ENCODE peak calls at places on chromosomes 2 and 18, in seven cellular contexts. B, E, H, A, W, X and N are unnamed samples.

GRCh38 chr18:5285326-5285725 is 10.2 kb downstream of the ZBTB14 start:
- DNase-seq in E (peak), X (no peak), A (no peak), W (no peak), H (no peak), B (no peak), N (no peak)

GRCh38 chr2:17387591-17387990 is 130.6 kb downstream of the RAD51AP2 start:
- DNase-seq in E (no peak), X (no peak), A (no peak), B (no peak), W (no peak), H (no peak), N (no peak)

GRCh38 chr2:16727256-16727655 is 61.6 kb upstream of the CYRIA start:
- DNase-seq in W (no peak), B (no peak), E (no peak), X (no peak), H (no peak), A (no peak), N (peak)

GRCh38 chr2:16208921-16209320 is 268.6 kb downstream of the MYCN start:
- DNase-seq in A (no peak), W (no peak), E (no peak), X (no peak), H (no peak), B (no peak), N (no peak)

GRCh38 chr2:30509716-30510115 is 62.7 kb downstream of the LCLAT1 start:
- DNase-seq in E (no peak), X (no peak), A (no peak), H (no peak), B (no peak), W (no peak), N (no peak)

GRCh38 chr2:23487735-23488492 is 102.9 kb downstream of the KLHL29 start:
- DNase-seq in X (no peak), E (no peak), W (no peak), A (no peak), B (peak), H (no peak), N (no peak)

GRCh38 chr2:84958135-84959044 is 12.6 kb upstream of the KCMF1 start:
- DNase-seq in E (no peak), A (no peak), X (peak), B (peak), W (no peak), H (peak), N (peak)

GRCh38 chr2:148645925-148646559 is 1.5 kb downstream of the EPC2 start:
- DNase-seq in E (peak), X (peak), B (peak), A (peak), W (peak), H (no peak), N (peak)

GRCh38 chr18:79373736-79374135 is 22.0 kb upstream of the NFATC1 start:
- DNase-seq in H (no peak), E (no peak), W (no peak), B (no peak), X (no peak), A (no peak), N (no peak)

GRCh38 chr2:121128741-121129659 is 156.0 kb downstream of the TFCP2L1 start:
- DNase-seq in A (no peak), E (no peak), H (no peak), B (peak), W (peak), X (peak), N (peak)

GRCh38 chr2:126264625-126265024 is 391.3 kb upstream of the GYPC start:
- DNase-seq in W (no peak), X (no peak), E (no peak), B (no peak), H (no peak), A (no peak), N (no peak)

GRCh38 chr2:122144884-122145283 is 389.4 kb downstream of the TSN start:
- DNase-seq in A (no peak), E (no peak), H (no peak), X (no peak), B (no peak), W (no peak), N (no peak)

GRCh38 chr2:3233877-3234276 is 143.7 kb downstream of the EIPR1 start:
- DNase-seq in B (no peak), E (no peak), X (no peak), W (no peak), A (no peak), H (no peak), N (no peak)

GRCh38 chr2:229350117-229350805 is 79.2 kb upstream of the PID1 start:
- DNase-seq in H (no peak), B (no peak), A (no peak), X (no peak), W (no peak), E (no peak), N (no peak)

GRCh38 chr18:35303610-35304009 is 13.6 kb upstream of the ZSCAN30 start:
- DNase-seq in X (no peak), E (no peak), A (no peak), W (no peak), B (no peak), H (no peak), N (no peak)

GRCh38 chr2:165074884-165075283 is 119.6 kb upstream of the SLC38A11 start:
- DNase-seq in W (no peak), A (no peak), H (no peak), X (no peak), B (no peak), E (no peak), N (no peak)

GRCh38 chr2:221641181-221641871 is 69.2 kb upstream of the EPHA4 start:
- DNase-seq in A (no peak), E (no peak), X (no peak), H (no peak), B (no peak), W (no peak), N (no peak)

GRCh38 chr2:164771897-164772296 is 69.7 kb downstream of the COBLL1 start:
- DNase-seq in E (no peak), X (no peak), W (no peak), B (no peak), A (no peak), H (no peak), N (no peak)

GRCh38 chr18:66560092-66560491 is 43.8 kb downstream of the CDH19 start:
- DNase-seq in B (no peak), X (peak), A (no peak), E (no peak), W (no peak), H (no peak), N (no peak)

GRCh38 chr2:162390801-162391200 is 46.9 kb downstream of the GCA start:
- DNase-seq in A (no peak), H (no peak), X (no peak), B (no peak), E (no peak), W (no peak), N (no peak)

GRCh38 chr2:7837232-7837760 is 844.6 kb upstream of the ID2 start:
- DNase-seq in H (no peak), X (no peak), E (no peak), B (no peak), W (no peak), A (no peak), N (no peak)

GRCh38 chr18:5238371-5238758 is 41.3 kb upstream of the AKAIN1 start:
- DNase-seq in W (peak), H (no peak), B (no peak), X (peak), A (no peak), E (peak), N (no peak)

GRCh38 chr2:133541797-133542196 is 26.5 kb downstream of the NCKAP5 start:
- DNase-seq in B (no peak), H (no peak), A (no peak), X (no peak), E (no peak), W (no peak), N (no peak)

GRCh38 chr2:28582595-28582994 is 86.7 kb downstream of the PLB1 start:
- DNase-seq in B (no peak), H (no peak), X (no peak), A (no peak), E (no peak), W (no peak), N (no peak)

GRCh38 chr2:15271941-15272340 is 289.2 kb downstream of the NBAS start:
- DNase-seq in X (peak), E (no peak), W (no peak), B (no peak), H (no peak), A (no peak), N (no peak)

GRCh38 chr2:33577084-33577483 is 22.0 kb downstream of the FAM98A start:
- DNase-seq in W (no peak), B (no peak), X (no peak), E (no peak), A (no peak), H (no peak), N (no peak)

GRCh38 chr2:133780099-133780996 is 212.1 kb upstream of the NCKAP5 start:
- DNase-seq in H (peak), X (peak), A (peak), E (peak), W (peak), B (peak), N (peak)

GRCh38 chr18:44153976-44154375 is 526.7 kb upstream of the SETBP1 start:
- DNase-seq in X (no peak), H (no peak), B (no peak), W (no peak), E (no peak), A (no peak), N (no peak)

GRCh38 chr18:61892683-61893303 is at the start of gene RNF152:
- DNase-seq in A (no peak), W (no peak), H (no peak), B (no peak), E (peak), X (no peak), N (peak)

GRCh38 chr2:86000938-86001312 is 104.8 kb downstream of the POLR1A start:
- DNase-seq in B (no peak), X (no peak), A (no peak), H (no peak), E (no peak), W (no peak), N (no peak)

GRCh38 chr2:74577448-74577847 is 22.9 kb downstream of the DOK1 start:
- DNase-seq in W (no peak), H (no peak), X (no peak), B (no peak), E (no peak), A (no peak), N (no peak)

GRCh38 chr18:76428396-76429261 is 66.4 kb downstream of the ZNF516 start:
- DNase-seq in H (no peak), X (no peak), W (no peak), A (no peak), B (no peak), E (no peak), N (no peak)

GRCh38 chr2:226333388-226333787 is 466.2 kb downstream of the IRS1 start:
- DNase-seq in X (no peak), A (no peak), H (no peak), E (no peak), B (no peak), W (no peak), N (no peak)

GRCh38 chr2:121872651-121873050 is 117.2 kb downstream of the TSN start:
- DNase-seq in E (no peak), W (no peak), H (no peak), X (no peak), A (no peak), B (no peak), N (no peak)

GRCh38 chr18:7601249-7601620 is 34.1 kb downstream of the PTPRM start:
- DNase-seq in E (no peak), A (no peak), X (no peak), W (no peak), B (no peak), H (no peak), N (no peak)

GRCh38 chr2:20370191-20370590 is 19.5 kb upstream of the PUM2 start:
- DNase-seq in B (no peak), E (no peak), X (no peak), W (no peak), H (no peak), A (no peak), N (no peak)

GRCh38 chr2:126645211-126645618 is 10.7 kb upstream of the GYPC start:
- DNase-seq in B (no peak), E (no peak), H (no peak), W (peak), X (no peak), A (no peak), N (no peak)

DNA sequence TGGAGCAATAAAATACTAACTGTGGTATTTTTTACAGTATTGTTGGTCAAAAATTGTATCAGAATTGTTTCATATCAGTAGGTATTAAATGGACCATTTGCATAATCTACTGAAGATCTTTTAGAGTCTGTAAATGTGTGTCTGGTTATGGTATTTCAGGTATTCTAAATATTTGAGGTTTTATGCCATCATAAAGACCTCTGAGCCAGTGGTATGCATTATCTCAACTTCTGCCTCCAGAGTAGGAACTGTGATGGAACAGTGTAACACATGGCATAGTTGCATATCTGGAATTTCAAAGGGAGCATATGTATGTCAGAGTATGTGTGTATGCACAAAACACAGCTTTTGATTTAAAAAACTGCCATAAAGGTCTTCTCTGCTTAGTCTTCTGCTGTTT is 15.4 kb downstream of the GREB1L start:
- DNase-seq in X (peak), A (no peak), B (no peak), E (no peak), H (no peak), W (no peak), N (no peak)
- TF ChIP-seq JUND in X (no peak), A (no peak), B (no peak), E (no peak), H (no peak), W (no peak), N (no peak)

DNA sequence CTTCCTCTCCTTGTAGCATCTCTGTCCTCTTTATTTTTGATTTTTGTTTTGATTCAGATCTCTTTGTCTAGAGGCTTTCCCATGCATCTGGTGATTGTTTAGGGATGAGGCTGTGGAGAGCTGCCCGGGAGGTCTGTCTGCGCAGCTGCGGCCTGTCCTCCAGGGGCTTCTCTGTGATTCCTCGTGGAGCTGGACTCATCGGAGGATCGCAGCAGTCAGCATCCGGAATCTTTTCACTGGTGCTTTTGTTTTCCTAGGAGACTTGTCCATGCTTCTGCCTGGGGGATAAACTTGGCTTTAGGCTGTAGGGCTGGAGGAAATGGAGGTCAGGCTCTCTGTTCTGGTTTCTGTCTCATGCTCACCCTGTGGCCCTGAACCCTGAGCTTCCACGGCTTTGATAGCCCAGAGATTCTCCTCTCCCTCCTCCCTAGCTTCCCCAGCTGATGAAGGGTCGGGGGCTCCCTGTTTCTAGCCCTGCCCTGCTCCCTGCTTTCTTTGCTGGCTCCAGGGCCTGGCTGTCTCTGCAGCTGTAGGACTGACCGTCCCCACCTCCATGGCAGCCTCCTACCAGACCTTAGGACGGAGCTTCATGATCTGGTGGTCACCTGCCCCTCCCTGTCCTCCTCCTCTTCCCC is 35.5 kb downstream of the ZNF532 start:
- DNase-seq in B (no peak), A (no peak), H (no peak), X (no peak), W (no peak), E (no peak), N (no peak)
- TF ChIP-seq JUND in B (no peak), A (no peak), H (no peak), X (no peak), W (no peak), E (no peak), N (no peak)

DNA sequence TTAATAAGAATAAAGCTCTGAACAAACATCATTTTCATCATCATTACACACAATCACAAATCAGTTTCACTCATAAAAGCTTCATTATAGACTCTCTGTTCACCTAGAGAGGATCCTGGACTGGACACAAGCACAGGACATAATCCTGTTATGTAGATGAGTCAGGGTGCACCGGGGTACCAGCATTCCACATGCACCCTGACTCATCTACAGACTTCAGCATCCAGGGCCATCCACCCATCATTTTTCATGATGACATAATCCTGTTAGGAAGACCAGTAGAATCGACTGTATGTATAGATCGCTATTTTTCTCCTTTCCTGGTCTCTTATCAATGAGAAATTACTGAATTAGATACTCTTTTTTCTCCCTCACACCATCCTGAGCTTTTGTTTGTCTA is 73.7 kb upstream of the PIK3C3 start:
- DNase-seq in H (no peak), E (no peak), X (no peak), B (no peak), W (no peak), A (no peak), N (no peak)
- TF ChIP-seq JUND in H (no peak), E (peak), X (no peak), B (no peak), W (no peak), A (no peak), N (no peak)

DNA sequence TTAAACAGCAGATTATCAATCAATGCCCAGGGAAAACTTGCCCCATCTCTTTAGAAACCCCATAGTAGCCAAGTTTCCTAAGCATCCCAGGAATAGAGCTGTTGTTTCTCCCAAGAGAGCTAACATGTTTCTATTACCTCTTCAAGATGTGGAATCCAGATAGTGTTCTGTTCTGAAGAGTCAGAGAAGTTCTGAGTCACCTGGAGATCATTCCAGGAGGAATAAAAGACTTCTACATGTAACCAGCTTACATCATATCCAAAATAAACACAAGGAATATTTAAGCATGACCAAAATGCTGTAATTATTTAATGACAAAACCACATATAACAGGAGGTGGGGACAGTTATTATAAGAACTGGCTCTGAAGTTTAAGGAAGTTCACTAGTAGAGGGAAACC is 51.0 kb upstream of the GORASP2 start:
- DNase-seq in H (no peak), W (no peak), E (no peak), A (no peak), B (no peak), X (no peak), N (no peak)
- TF ChIP-seq JUND in H (no peak), W (no peak), E (peak), A (no peak), B (no peak), X (no peak), N (no peak)

DNA sequence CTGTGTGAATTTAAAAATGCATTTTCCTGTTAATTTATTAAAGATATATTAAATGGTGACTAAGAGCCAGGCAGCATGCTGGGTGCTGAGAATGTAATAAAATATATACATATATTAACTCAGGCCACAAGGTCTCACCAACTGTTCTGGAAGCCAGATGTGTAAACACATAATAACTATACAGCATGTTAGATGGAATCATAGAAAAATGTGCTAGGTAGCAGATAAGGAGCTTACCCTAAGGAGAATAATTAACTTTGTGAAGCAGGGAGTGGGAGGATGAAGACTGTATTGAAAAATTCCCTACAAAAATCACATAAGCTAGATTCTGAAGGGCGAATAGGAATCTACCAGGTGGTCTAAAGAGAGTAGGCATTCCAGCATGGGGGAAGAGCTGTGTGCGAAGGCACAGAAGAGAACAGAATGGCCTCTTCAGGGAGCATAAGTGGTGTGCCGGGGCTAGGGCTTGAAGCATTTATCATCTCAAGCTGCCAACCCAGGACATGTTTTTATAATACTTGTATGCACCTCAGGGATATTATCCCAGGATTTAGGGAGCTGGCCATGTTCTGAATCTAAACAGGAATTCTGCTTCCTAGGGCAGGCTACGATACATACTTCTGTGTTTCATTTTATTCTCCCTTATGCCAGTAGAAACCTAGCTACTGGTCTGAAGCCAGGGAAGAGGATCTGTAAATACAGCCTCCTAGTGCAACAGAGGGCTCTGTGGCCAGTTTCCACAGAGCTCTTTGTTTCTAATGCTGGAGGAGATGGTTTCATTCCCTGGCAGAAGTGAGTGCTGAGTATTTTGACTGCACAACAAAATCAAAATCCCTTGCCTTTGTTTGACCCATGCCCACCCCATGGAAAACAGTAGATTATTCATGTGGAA is 56.7 kb downstream of the NEMP2 start:
- DNase-seq in B (no peak), A (no peak), X (no peak), W (peak), E (no peak), H (no peak), N (no peak)
- TF ChIP-seq JUND in B (no peak), A (no peak), X (no peak), W (peak), E (no peak), H (no peak), N (no peak)

GRCh38 chr2:48070415-48070814 is 164.1 kb upstream of the FBXO11 start:
- DNase-seq in E (no peak), X (no peak), A (no peak), B (no peak), W (no peak), H (no peak), N (no peak)

GRCh38 chr2:48072556-48072955 is 166.3 kb upstream of the FBXO11 start:
- DNase-seq in E (no peak), H (no peak), X (no peak), A (no peak), B (no peak), W (no peak), N (no peak)
- TF ChIP-seq JUND in E (no peak), H (no peak), X (no peak), A (no peak), B (no peak), W (no peak), N (no peak)

GRCh38 chr2:43539991-43540860 is 55.6 kb downstream of the THADA start:
- DNase-seq in E (no peak), X (no peak), A (no peak), B (no peak), W (no peak), H (no peak), N (no peak)
- TF ChIP-seq JUND in E (no peak), X (no peak), A (no peak), B (no peak), W (no peak), H (no peak), N (no peak)